ENCODE peak calls at places on chromosomes 12 and 14, in four cellular contexts. G is fibroblast of lung, D is testis, C is IMR-90. Y is an unnamed sample. For H3K4me1, the result is how much of the 10 kb centered on the place peaks cover.

GRCh38 chr12:89162704-89163261 is 189.5 kb downstream of the DUSP6 start:
- DNase-seq in G (peak), D (peak), C (peak), Y (peak)

GRCh38 chr14:64123241-64123956 is 170.8 kb downstream of the ESR2 start:
- DNase-seq in G (no peak), D (no peak), C (no peak), Y (no peak)

GRCh38 chr12:86212970-86213369 is 43.2 kb downstream of the MGAT4C start:
- DNase-seq in G (no peak), D (no peak), C (no peak), Y (no peak)

GRCh38 chr12:108802666-108803036 is 54.7 kb downstream of the SSH1 start:
- DNase-seq in G (peak), D (no peak), C (peak), Y (no peak)

GRCh38 chr14:91636604-91637003 is 95.3 kb downstream of the CATSPERB start:
- DNase-seq in G (no peak), D (no peak), C (no peak), Y (no peak)

GRCh38 chr14:63922696-63923421 is 70.1 kb downstream of the SYNE2 start:
- DNase-seq in G (no peak), D (peak), C (peak), Y (no peak)

GRCh38 chr14:68012861-68013260 is 193.3 kb downstream of the RAD51B start:
- DNase-seq in G (no peak), D (no peak), C (no peak), Y (no peak)

GRCh38 chr12:130477221-130477620 is 139.5 kb downstream of the PIWIL1 start:
- DNase-seq in G (no peak), D (no peak), C (no peak), Y (no peak)

GRCh38 chr14:32627545-32628298 is 298.6 kb downstream of the AKAP6 start:
- DNase-seq in G (no peak), D (no peak), C (no peak), Y (no peak)

GRCh38 chr12:88932457-88932856 is 352.2 kb upstream of the KITLG start:
- DNase-seq in G (no peak), D (no peak), C (no peak), Y (no peak)

GRCh38 chr14:81313775-81314429 is 86.2 kb downstream of the STON2 start:
- DNase-seq in G (peak), D (no peak), C (no peak), Y (no peak)

GRCh38 chr12:19894049-19894448 is 454.8 kb downstream of the AEBP2 start:
- DNase-seq in G (peak), D (no peak), C (peak), Y (no peak)

GRCh38 chr14:37903561-37904191 is 304.0 kb upstream of the SSTR1 start:
- DNase-seq in G (peak), D (no peak), C (peak), Y (no peak)

GRCh38 chr12:98606367-98606985 is 13.0 kb downstream of the SLC25A3 start:
- DNase-seq in G (peak), D (no peak), C (no peak), Y (no peak)

GRCh38 chr12:95182868-95183415 is 34.3 kb downstream of the FGD6 start:
- DNase-seq in G (no peak), D (no peak), C (peak), Y (no peak)

GRCh38 chr12:114784526-114784925 is 100.6 kb upstream of the TBX3 start:
- DNase-seq in G (no peak), D (no peak), C (peak), Y (no peak)

GRCh38 chr14:75246546-75247285 is 31.9 kb upstream of the FOS start:
- DNase-seq in G (no peak), D (no peak), C (no peak), Y (no peak)

GRCh38 chr12:56596815-56597214 is 33.3 kb downstream of the BAZ2A start:
- DNase-seq in G (no peak), D (no peak), C (no peak), Y (no peak)

GRCh38 chr12:121805800-121806555 is 2.2 kb downstream of the SETD1B start:
- DNase-seq in G (no peak), D (no peak), C (no peak), Y (no peak)

GRCh38 chr12:82608706-82609105 is 78.0 kb upstream of the TMTC2 start:
- DNase-seq in G (peak), D (no peak), C (peak), Y (no peak)

GRCh38 chr12:27807063-27807703 is 27.1 kb upstream of the MANSC4 start:
- DNase-seq in G (no peak), D (no peak), C (no peak), Y (no peak)

GRCh38 chr12:125183187-125184067 is 118.2 kb downstream of the AACS start:
- DNase-seq in G (peak), D (peak), C (peak), Y (peak)

GRCh38 chr14:80003138-80003537 is 208.2 kb downstream of the DIO2 start:
- DNase-seq in G (peak), D (no peak), C (peak), Y (no peak)

GRCh38 chr14:104597576-104597975 is 7.0 kb downstream of the TMEM179 start:
- DNase-seq in G (no peak), D (no peak), C (no peak), Y (no peak)

GRCh38 chr14:105139831-105140239 is 28.7 kb downstream of the JAG2 start:
- DNase-seq in G (no peak), D (no peak), C (no peak), Y (no peak)

GRCh38 chr14:81023095-81023710 is 67.8 kb downstream of the TSHR start:
- DNase-seq in G (no peak), D (no peak), C (no peak), Y (no peak)

DNA sequence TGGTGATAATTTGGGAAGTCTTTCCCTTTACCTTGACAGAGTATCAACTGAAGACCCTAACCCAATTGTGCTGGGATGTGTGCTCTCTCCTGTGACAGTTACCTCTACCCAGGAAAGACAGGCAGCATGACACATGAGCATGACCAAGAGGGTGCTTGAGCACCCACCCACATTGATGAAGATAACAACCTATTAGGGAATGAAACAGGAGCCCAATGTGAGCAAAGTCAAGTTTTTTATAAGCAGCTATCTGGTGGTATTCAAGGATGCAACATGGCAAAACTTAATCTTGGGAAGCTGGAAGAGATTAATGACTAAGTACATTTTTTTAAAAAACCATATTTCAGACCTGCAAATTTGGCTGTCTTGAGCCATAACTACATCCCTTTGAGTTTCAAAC is 60.4 kb downstream of the MED13L start:
- DNase-seq in G (no peak), D (no peak), C (no peak), Y (no peak)
- H3K4me1 ChIP-seq in G (under half), D (under half), C (under half), Y (under half)

GRCh38 chr12:57829025-57829777 is 10.7 kb upstream of the AVIL start:
- DNase-seq in G (no peak), D (no peak), C (no peak), Y (no peak)

GRCh38 chr12:57825451-57825850 is 6.9 kb upstream of the AVIL start:
- DNase-seq in G (no peak), D (no peak), C (no peak), Y (no peak)

GRCh38 chr12:57823908-57824640 is 5.5 kb upstream of the AVIL start:
- DNase-seq in G (no peak), D (no peak), C (no peak), Y (no peak)

GRCh38 chr12:57826400-57826799 is 7.9 kb upstream of the AVIL start:
- DNase-seq in G (no peak), D (no peak), C (no peak), Y (no peak)

GRCh38 chr12:57826966-57827365 is 8.4 kb upstream of the AVIL start:
- DNase-seq in G (no peak), D (no peak), C (no peak), Y (no peak)
- H3K4me1 ChIP-seq in G (under half), D (under half), C (under half), Y (under half)

DNA sequence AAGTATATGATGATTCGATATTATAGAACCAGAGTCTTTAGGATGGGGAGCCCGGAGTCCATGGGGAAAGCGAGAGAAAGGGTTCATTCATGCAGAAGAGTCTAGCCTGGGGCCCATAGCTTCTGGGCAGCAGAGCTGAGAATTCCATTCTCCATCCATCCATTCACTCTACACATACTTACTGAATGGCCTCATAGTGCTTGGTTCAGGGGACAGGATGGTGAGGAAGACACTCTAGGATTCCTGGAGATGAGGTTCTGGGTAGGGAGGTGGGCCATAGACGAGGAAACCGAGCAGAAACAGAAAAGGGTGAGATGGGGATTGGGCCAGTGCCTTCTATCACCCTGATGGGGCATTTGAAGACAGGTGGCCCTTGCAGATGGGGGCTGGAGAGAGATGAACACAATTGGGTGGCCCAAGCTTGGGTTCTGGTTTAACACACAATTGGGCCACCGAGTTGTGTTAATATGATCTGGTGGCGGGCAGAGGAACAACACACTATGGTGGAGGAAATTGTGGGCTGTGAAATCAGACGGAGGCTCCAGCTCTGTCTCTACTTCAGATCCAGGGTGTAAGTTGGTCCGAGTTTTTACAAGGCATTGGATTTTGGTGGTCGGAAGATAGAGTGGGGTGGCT is 5.4 kb downstream of the KRT86 start:
- DNase-seq in G (no peak), D (no peak), C (peak), Y (no peak)
- H3K4me1 ChIP-seq in G (under half), D (under half), C (under half), Y (under half)

GRCh38 chr14:56213288-56213687 is 95.1 kb downstream of the PELI2 start:
- DNase-seq in G (no peak), D (no peak), C (no peak), Y (no peak)
- H3K4me1 ChIP-seq in G (under half), D (under half), C (under half), Y (under half)

GRCh38 chr12:96890331-96890730 is 16.7 kb upstream of the NEDD1 start:
- DNase-seq in G (no peak), D (no peak), C (no peak), Y (no peak)
- H3K4me1 ChIP-seq in G (under half), D (under half), C (under half), Y (under half)

DNA sequence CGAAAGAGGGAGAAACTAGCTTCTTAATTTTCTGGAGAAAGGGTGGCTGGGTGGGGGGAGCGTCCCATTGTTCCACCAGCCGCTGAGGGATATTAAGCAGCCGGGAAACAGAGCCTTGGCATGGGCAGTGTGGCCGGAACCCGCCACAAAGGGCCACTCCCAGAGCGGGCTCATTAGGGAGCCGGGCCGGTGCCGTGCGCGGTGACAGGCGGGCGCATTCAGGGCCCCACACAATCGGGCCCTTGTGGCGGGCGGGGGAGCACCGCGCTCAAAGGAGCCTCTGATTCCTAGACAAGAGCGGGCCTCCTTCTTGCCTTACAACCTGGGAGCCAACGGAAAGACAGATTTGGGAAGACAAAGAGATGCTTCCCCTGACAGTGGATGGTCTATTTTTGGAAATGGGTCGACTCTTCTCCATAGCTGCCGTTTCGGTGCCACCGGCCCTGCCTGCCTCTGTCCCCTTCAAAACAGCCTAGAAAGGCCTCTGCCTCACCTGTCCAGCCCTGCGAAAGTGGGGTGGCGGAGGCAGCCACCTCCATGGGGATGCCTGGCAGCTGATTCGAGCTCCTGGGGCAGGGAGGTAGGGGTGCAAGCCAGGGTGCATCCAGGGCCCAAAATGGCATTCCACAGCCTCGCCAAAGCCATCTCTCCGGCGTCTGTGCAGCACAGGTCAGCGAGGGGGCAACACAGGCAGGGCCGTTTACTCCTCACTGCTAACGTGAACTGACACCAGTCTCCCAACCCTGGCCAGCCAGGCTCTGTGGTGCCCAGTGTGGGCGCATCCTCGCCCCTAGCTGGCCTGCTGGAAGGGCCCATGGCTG is 10.9 kb downstream of the CCDC85C start:
- DNase-seq in G (no peak), D (no peak), C (no peak), Y (no peak)
- H3K4me1 ChIP-seq in G (under half), D (under half), C (under half), Y (under half)

GRCh38 chr14:25015761-25016160 is 34.2 kb downstream of the STXBP6 start:
- DNase-seq in G (no peak), D (no peak), C (no peak), Y (no peak)
- H3K4me1 ChIP-seq in G (under half), D (under half), C (under half), Y (under half)

DNA sequence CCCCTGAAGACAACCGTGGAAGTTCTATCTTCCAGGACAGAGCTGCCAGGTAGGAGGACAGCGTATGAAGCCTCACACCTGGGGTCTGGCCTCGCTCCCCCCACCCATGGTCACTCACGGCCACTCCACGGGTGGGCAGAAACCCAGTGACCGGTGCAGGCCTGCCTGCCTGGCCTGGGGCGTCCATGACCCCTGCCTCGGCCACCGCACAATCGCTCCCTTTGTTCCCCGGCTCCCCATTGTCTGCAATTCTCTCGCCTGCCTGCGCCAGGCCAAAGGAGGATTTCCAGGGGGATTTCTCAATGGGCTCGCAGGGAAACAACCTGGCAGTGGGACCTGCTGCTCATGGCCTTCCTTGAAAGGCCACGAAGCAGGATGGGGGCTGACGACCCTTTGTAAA is 22.6 kb downstream of the CCDC85C start:
- DNase-seq in G (no peak), D (no peak), C (no peak), Y (no peak)
- H3K4me1 ChIP-seq in G (under half), D (under half), C (under half), Y (under half)

GRCh38 chr12:9701380-9702154 is 31.3 kb downstream of the CLECL1 start:
- DNase-seq in G (no peak), D (no peak), C (no peak), Y (no peak)

GRCh38 chr12:9700606-9700956 is 31.1 kb downstream of the CLEC2D start:
- DNase-seq in G (no peak), D (no peak), C (no peak), Y (no peak)

GRCh38 chr12:9699269-9699897 is 29.9 kb downstream of the CLEC2D start:
- DNase-seq in G (no peak), D (no peak), C (no peak), Y (no peak)

GRCh38 chr12:9699898-9700605 is 30.5 kb downstream of the CLEC2D start:
- DNase-seq in G (peak), D (no peak), C (peak), Y (no peak)

DNA sequence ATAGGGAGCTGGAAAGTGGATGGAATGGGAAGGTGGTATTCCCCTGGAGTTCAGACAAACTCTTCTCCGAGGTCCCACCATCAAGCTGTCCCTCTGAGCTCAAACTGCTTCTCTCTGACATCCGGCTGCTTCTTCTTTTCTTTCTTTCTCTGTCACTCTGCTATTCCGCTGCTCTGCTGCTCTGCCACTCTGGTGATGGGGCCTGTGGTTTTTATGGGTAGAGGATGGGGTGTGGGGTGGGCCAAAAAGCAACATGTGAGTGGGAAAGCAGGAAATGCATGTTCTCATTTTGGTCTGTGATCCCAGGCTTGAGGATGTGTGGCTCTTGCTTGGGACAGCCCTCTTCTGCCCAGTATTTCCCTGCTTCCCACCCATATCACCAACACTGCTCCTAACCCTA is 30.7 kb downstream of the CLECL1 start:
- DNase-seq in G (no peak), D (no peak), C (no peak), Y (no peak)
- H3K4me1 ChIP-seq in G (under half), D (under half), C (under half), Y (under half)

Y was measured in right cardiac atrium.